ENCODE peak calls at places on chromosomes 3 and 15, in four cellular contexts. A is uterus, C is cardiac muscle cell, O is body of pancreas. N is an unnamed sample.

GRCh38 chr3:119604878-119605277 is 7.2 kb downstream of the PLA1A start:
- DNase-seq in A (no peak), C (no peak), O (no peak), N (no peak)

GRCh38 chr3:160444411-160444810 is 5.2 kb downstream of the TRIM59 start:
- DNase-seq in A (no peak), C (no peak), O (no peak), N (no peak)

GRCh38 chr15:66039117-66039860 is 170.0 kb downstream of the RAB11A start:
- DNase-seq in A (no peak), C (peak; percentile 47), O (no peak), N (no peak)

GRCh38 chr3:36677331-36678007 is 86.9 kb downstream of the DCLK3 start:
- DNase-seq in A (no peak), C (no peak), O (no peak), N (no peak)

GRCh38 chr3:50624634-50625033 is 7.7 kb downstream of the MAPKAPK3 start:
- DNase-seq in A (no peak), C (no peak), O (no peak), N (no peak)

GRCh38 chr3:13018561-13019242 is 54.5 kb downstream of the IQSEC1 start:
- DNase-seq in A (no peak), C (no peak), O (no peak), N (no peak)

GRCh38 chr15:83282859-83283812 is 1.3 kb downstream of the BNC1 start:
- DNase-seq in A (no peak), C (peak; percentile 74), O (peak; percentile 13), N (no peak)

GRCh38 chr15:37079726-37080125 is 20.6 kb downstream of the MEIS2 start:
- DNase-seq in A (no peak), C (no peak), O (no peak), N (no peak)

GRCh38 chr15:77022646-77023575 is 28.0 kb downstream of the PSTPIP1 start:
- DNase-seq in A (no peak), C (no peak), O (peak; percentile 7), N (no peak)

GRCh38 chr3:51703776-51704510 is 2.9 kb upstream of the GRM2 start:
- DNase-seq in A (no peak), C (no peak), O (no peak), N (no peak)

GRCh38 chr3:182464513-182465145 is 328.7 kb upstream of the ATP11B start:
- DNase-seq in A (no peak), C (no peak), O (no peak), N (no peak)

GRCh38 chr15:89732451-89733172 is 18.4 kb downstream of the MESP1 start:
- DNase-seq in A (no peak), C (no peak), O (no peak), N (no peak)

GRCh38 chr15:73321496-73322344 is 47.0 kb downstream of the HCN4 start:
- DNase-seq in A (no peak), C (no peak), O (no peak), N (no peak)

GRCh38 chr15:28987337-28987736 is 101.6 kb downstream of the APBA2 start:
- DNase-seq in A (no peak), C (no peak), O (no peak), N (no peak)

GRCh38 chr3:184525337-184526157 is 36.0 kb upstream of the EPHB3 start:
- DNase-seq in A (no peak), C (peak; percentile 39), O (no peak), N (no peak)

GRCh38 chr3:195001961-195002861 is 268.7 kb downstream of the XXYLT1 start:
- DNase-seq in A (peak; percentile 36), C (peak; percentile 60), O (peak; percentile 50), N (peak; percentile 73)
- H3K27me3 ChIP-seq in A (no peaks in the 10 kb centered on the region), C (no peaks in the 10 kb centered on the region), O (no peaks in the 10 kb centered on the region), N (no peaks in the 10 kb centered on the region)

GRCh38 chr3:195249858-195250464 is 21.0 kb downstream of the XXYLT1 start:
- DNase-seq in A (peak; percentile 19), C (no peak), O (peak; percentile 7), N (no peak)

GRCh38 chr3:195251336-195252065 is 19.5 kb downstream of the XXYLT1 start:
- DNase-seq in A (peak; percentile 24), C (no peak), O (peak; percentile 9), N (no peak)

GRCh38 chr3:195248281-195248680 is 22.7 kb downstream of the XXYLT1 start:
- DNase-seq in A (peak; percentile 10), C (no peak), O (no peak), N (no peak)

GRCh38 chr3:195249057-195249770 is 21.7 kb downstream of the XXYLT1 start:
- DNase-seq in A (peak; percentile 12), C (no peak), O (no peak), N (no peak)

DNA sequence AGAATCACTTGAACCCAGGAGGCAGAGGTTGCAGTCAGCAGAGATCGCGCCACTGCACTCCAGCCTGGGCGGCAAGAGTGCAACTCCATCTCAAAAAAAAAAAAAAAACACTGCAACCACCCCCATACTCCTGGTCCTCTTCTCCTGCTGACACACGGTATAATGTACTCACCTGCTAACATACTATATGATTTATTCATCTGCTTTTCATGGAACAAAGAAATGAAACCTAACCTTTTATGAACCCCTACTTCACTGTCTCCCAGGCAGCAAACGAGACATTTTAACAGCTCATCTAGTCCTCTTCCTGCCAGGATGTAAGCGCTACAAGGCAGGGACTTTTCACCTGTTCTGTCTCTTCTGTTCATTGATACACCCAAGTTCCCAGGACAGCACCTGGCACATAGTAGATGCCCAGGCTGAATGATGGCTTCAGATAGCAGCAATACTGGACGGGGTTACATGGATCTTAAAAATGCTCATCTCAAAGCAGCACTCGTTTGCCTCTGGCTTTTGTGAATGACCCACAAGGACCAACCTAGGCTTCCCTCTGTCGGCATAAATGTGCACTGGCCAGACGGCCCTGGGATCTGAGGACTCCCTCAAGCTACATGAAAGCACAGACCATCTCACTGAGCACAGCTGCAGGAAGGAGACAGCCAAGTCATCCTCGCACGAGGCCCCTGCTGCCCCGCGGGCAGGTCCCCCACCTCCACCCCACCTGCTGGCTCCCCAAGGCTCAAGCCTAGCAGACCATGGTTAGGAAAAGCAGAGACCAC is 20.3 kb downstream of the XXYLT1 start:
- DNase-seq in A (peak; percentile 77), C (no peak), O (peak; percentile 9), N (peak; percentile 63)
- TF ChIP-seq CTCF in A (peak; percentile 46), C (no peak), O (no peak), N (peak; percentile 62)

DNA sequence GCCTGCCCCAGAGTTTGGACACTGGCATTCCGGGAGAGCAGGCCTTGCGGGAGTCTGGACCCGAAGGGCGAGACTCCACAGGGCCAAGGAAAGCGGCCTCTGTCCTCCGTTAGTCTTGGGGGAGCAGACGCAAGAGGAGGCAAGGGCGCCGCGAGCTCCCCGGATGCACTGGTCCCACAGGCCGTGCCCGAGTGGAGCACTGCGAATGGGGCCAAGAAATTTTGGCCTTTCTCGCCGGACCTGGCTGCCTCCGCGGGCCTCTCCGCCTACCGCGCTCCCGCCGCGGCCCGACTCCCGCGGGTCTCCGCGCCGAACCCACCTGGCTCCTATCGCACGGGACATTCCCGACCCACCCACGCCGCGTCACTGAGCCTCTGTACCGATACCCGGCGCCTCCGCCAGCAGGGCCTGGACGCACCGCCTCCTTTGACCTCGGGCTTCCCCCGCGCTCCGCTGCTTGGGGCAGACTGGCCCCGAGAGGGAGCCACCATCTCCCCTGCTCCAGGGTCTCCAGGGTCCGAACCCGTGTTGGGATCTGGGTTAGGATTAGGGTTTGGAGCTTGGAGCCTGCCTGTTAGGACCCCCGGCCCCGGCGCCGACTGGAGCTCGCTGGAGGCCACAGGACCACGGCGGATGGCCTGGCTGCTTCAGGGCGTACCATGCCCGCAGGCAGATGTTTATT is 11.8 kb downstream of the SHOX2 start:
- DNase-seq in A (no peak), C (no peak), O (no peak), N (no peak)
- H3K27me3 ChIP-seq in A (peaks cover 67% of the 10 kb centered on the region), C (peaks cover 100% of the 10 kb centered on the region), O (no peaks in the 10 kb centered on the region), N (no peaks in the 10 kb centered on the region)

GRCh38 chr3:10746001-10746400 is 70.0 kb upstream of the SLC6A11 start:
- DNase-seq in A (no peak), C (no peak), O (no peak), N (no peak)

GRCh38 chr3:10743366-10744097 is 72.5 kb upstream of the SLC6A11 start:
- DNase-seq in A (no peak), C (no peak), O (no peak), N (no peak)

GRCh38 chr3:10745392-10745791 is 70.6 kb upstream of the SLC6A11 start:
- DNase-seq in A (no peak), C (no peak), O (no peak), N (no peak)

GRCh38 chr3:10742031-10742671 is 73.9 kb upstream of the SLC6A11 start:
- DNase-seq in A (no peak), C (no peak), O (no peak), N (no peak)

GRCh38 chr3:10744098-10744465 is 71.9 kb upstream of the SLC6A11 start:
- DNase-seq in A (no peak), C (peak; percentile 6), O (no peak), N (peak; percentile 24)
- TF ChIP-seq CTCF in A (no peak), C (no peak), O (no peak), N (peak; percentile 35)

DNA sequence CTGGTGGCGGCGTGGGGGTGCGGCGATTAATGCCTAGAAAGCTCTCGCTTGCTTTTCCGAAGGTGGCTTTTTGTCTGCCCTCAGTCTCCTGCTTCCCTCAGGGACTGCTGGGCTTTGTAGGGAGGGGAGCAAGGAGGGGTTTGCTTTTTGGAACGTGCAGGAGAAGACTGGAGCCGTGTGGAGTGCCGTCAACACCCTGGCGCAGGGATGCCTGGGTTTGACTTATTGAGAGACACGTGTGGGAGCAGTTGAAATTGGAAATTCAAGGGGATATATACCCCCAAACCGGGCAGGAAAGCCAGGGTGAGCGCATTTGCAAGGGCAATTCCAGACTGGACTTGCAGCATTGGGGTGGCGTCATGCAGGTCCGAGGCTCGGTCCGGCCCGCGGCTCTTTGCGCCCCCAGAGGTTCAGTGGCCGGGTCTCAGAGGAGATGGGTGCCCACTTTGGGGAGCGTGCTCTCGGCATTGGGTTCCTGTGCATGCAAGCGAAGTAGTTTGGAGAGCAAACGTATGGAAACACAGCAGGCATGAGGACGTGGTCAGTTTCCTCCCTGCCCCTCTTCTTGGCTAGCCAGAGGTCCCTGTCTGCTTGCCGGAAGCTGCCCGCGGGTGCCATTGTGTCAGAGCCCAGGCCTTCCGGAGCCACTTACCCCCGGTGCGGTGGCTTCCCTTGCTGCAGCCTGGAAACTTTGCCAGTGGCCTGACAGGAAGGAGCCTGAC is 2.2 kb downstream of the EPHB1 start:
- DNase-seq in A (no peak), C (no peak), O (no peak), N (no peak)
- H3K27me3 ChIP-seq in A (no peaks in the 10 kb centered on the region), C (peaks cover 91% of the 10 kb centered on the region), O (no peaks in the 10 kb centered on the region), N (peaks cover 59% of the 10 kb centered on the region)

GRCh38 chr3:31159331-31160039 is 265.0 kb upstream of the GADL1 start:
- DNase-seq in A (no peak), C (no peak), O (no peak), N (no peak)

GRCh38 chr3:31157893-31158620 is 263.6 kb upstream of the GADL1 start:
- DNase-seq in A (no peak), C (peak; percentile 61), O (no peak), N (no peak)

GRCh38 chr3:31161889-31162288 is 267.4 kb upstream of the GADL1 start:
- DNase-seq in A (no peak), C (no peak), O (no peak), N (no peak)

DNA sequence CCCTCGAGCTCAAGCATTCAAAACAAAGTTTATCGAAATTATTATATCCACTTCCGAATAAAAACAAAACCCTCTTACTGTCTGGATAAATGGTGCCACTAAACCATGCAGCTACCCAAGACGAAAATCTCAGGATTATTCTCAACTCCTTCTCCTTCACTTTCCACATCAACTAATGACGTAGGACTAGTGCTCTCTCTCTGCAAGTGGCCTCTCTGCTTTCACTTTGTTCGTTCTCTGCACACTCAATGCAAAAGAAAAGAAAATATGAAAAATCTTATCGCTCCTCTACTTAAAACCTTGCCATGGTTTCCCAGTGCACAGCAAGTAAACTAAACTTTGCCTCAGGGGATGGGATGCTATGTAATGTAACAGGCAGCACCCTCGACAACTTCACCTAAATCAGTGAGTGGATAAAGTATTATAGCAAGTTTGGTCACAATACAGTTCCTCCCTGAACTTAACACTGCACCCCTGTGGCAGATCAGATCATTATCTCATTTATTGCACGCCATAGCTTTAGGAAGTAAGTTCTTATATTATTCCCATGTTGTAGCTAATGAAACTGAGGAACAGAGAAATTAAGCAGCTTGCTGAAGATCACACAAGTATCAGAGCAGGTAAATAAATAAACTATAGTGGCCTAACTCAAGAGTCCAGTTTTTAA is 262.7 kb upstream of the GADL1 start:
- DNase-seq in A (no peak), C (no peak), O (no peak), N (no peak)
- TF ChIP-seq CTCF in A (no peak), C (no peak), O (no peak), N (no peak)

N was measured in BE2C.